ENCODE peak calls at places on chromosomes 6 and 20, in five cellular contexts. One of them, this sample, is unnamed.

GRCh38 chr6:104630955-104631354 is 228.8 kb downstream of the HACE1 start:
- DNase-seq in BJ: no peak
- DNase-seq in cardiac fibroblast: no peak
- DNase-seq in body of pancreas: no peak
- DNase-seq in CD8-positive, alpha-beta T cell: no peak
- DNase-seq in this sample: no peak

GRCh38 chr6:38499046-38499445 is 140.7 kb downstream of the BTBD9 start:
- DNase-seq in cardiac fibroblast: no peak
- DNase-seq in CD8-positive, alpha-beta T cell: no peak
- DNase-seq in BJ: no peak
- DNase-seq in body of pancreas: no peak
- DNase-seq in this sample: no peak

GRCh38 chr6:129186988-129187387 is 304.1 kb downstream of the LAMA2 start:
- DNase-seq in cardiac fibroblast: peak
- DNase-seq in body of pancreas: no peak
- DNase-seq in BJ: peak
- DNase-seq in CD8-positive, alpha-beta T cell: no peak
- DNase-seq in this sample: peak

GRCh38 chr6:25280617-25280990 is 1.4 kb downstream of the CARMIL1 start:
- DNase-seq in BJ: no peak
- DNase-seq in CD8-positive, alpha-beta T cell: no peak
- DNase-seq in body of pancreas: no peak
- DNase-seq in cardiac fibroblast: peak
- DNase-seq in this sample: no peak

GRCh38 chr6:118387921-118388701 is 160.0 kb upstream of the PLN start:
- DNase-seq in cardiac fibroblast: peak
- DNase-seq in CD8-positive, alpha-beta T cell: no peak
- DNase-seq in BJ: peak
- DNase-seq in body of pancreas: no peak
- DNase-seq in this sample: peak

GRCh38 chr6:7644394-7644793 is 54.4 kb downstream of the SNRNP48 start:
- DNase-seq in body of pancreas: no peak
- DNase-seq in cardiac fibroblast: no peak
- DNase-seq in CD8-positive, alpha-beta T cell: no peak
- DNase-seq in BJ: no peak
- DNase-seq in this sample: no peak

GRCh38 chr6:42017021-42017643 is 33.2 kb upstream of the TAF8 start:
- DNase-seq in cardiac fibroblast: peak
- DNase-seq in CD8-positive, alpha-beta T cell: no peak
- DNase-seq in BJ: peak
- DNase-seq in body of pancreas: no peak
- DNase-seq in this sample: peak

GRCh38 chr6:142685852-142686718 is 258.9 kb downstream of the HIVEP2 start:
- DNase-seq in cardiac fibroblast: no peak
- DNase-seq in CD8-positive, alpha-beta T cell: no peak
- DNase-seq in body of pancreas: no peak
- DNase-seq in BJ: no peak
- DNase-seq in this sample: no peak

GRCh38 chr6:135901776-135902524 is 50.4 kb downstream of the PDE7B start:
- DNase-seq in cardiac fibroblast: peak
- DNase-seq in body of pancreas: peak
- DNase-seq in CD8-positive, alpha-beta T cell: no peak
- DNase-seq in BJ: peak
- DNase-seq in this sample: peak

GRCh38 chr6:11381801-11382513 is 149.5 kb upstream of the NEDD9 start:
- DNase-seq in CD8-positive, alpha-beta T cell: peak
- DNase-seq in body of pancreas: no peak
- DNase-seq in cardiac fibroblast: no peak
- DNase-seq in BJ: no peak
- DNase-seq in this sample: no peak

GRCh38 chr6:168206186-168206585 is 113.4 kb downstream of the DACT2 start:
- DNase-seq in body of pancreas: no peak
- DNase-seq in BJ: no peak
- DNase-seq in cardiac fibroblast: peak
- DNase-seq in CD8-positive, alpha-beta T cell: no peak
- DNase-seq in this sample: no peak

GRCh38 chr20:23061262-23061661 is 11.8 kb upstream of the THBD start:
- DNase-seq in BJ: no peak
- DNase-seq in cardiac fibroblast: no peak
- DNase-seq in body of pancreas: no peak
- DNase-seq in CD8-positive, alpha-beta T cell: no peak
- DNase-seq in this sample: no peak

GRCh38 chr20:63748356-63749270 is 9.0 kb downstream of the SLC2A4RG start:
- DNase-seq in cardiac fibroblast: no peak
- DNase-seq in BJ: no peak
- DNase-seq in CD8-positive, alpha-beta T cell: no peak
- DNase-seq in body of pancreas: no peak
- DNase-seq in this sample: no peak

GRCh38 chr20:46963758-46964181 is 69.1 kb downstream of the EYA2 start:
- DNase-seq in cardiac fibroblast: no peak
- DNase-seq in CD8-positive, alpha-beta T cell: no peak
- DNase-seq in BJ: no peak
- DNase-seq in body of pancreas: no peak
- DNase-seq in this sample: no peak

GRCh38 chr20:60102665-60103210 is 144.5 kb downstream of the CDH26 start:
- DNase-seq in cardiac fibroblast: no peak
- DNase-seq in BJ: no peak
- DNase-seq in body of pancreas: no peak
- DNase-seq in CD8-positive, alpha-beta T cell: no peak
- DNase-seq in this sample: no peak

GRCh38 chr6:40948598-40948997 is 90.4 kb downstream of the UNC5CL start:
- DNase-seq in BJ: no peak
- DNase-seq in cardiac fibroblast: no peak
- DNase-seq in CD8-positive, alpha-beta T cell: no peak
- DNase-seq in body of pancreas: no peak
- DNase-seq in this sample: no peak

GRCh38 chr20:24766143-24766527 is 182.9 kb upstream of the CST7 start:
- DNase-seq in cardiac fibroblast: no peak
- DNase-seq in BJ: no peak
- DNase-seq in CD8-positive, alpha-beta T cell: no peak
- DNase-seq in body of pancreas: no peak
- DNase-seq in this sample: no peak

GRCh38 chr6:151690768-151691562 is 116.5 kb upstream of the ESR1 start:
- DNase-seq in CD8-positive, alpha-beta T cell: no peak
- DNase-seq in BJ: no peak
- DNase-seq in cardiac fibroblast: peak
- DNase-seq in body of pancreas: no peak
- DNase-seq in this sample: no peak

GRCh38 chr20:5786930-5787826 is 37.0 kb downstream of the SHLD1 start:
- DNase-seq in body of pancreas: peak
- DNase-seq in BJ: no peak
- DNase-seq in cardiac fibroblast: peak
- DNase-seq in CD8-positive, alpha-beta T cell: no peak
- DNase-seq in this sample: peak

GRCh38 chr6:42451146-42451594 is 556 bp downstream of the TRERF1 start:
- DNase-seq in BJ: no peak
- DNase-seq in CD8-positive, alpha-beta T cell: peak
- DNase-seq in cardiac fibroblast: no peak
- DNase-seq in body of pancreas: no peak
- DNase-seq in this sample: no peak

GRCh38 chr20:22389836-22390542 is 194.4 kb downstream of the FOXA2 start:
- DNase-seq in cardiac fibroblast: no peak
- DNase-seq in body of pancreas: peak
- DNase-seq in CD8-positive, alpha-beta T cell: no peak
- DNase-seq in BJ: no peak
- DNase-seq in this sample: peak

GRCh38 chr6:54112171-54112650 is 968 bp downstream of the MLIP start:
- DNase-seq in body of pancreas: no peak
- DNase-seq in BJ: no peak
- DNase-seq in cardiac fibroblast: peak
- DNase-seq in CD8-positive, alpha-beta T cell: no peak
- DNase-seq in this sample: no peak

GRCh38 chr6:12348530-12349511 is 58.7 kb downstream of the EDN1 start:
- DNase-seq in cardiac fibroblast: peak
- DNase-seq in CD8-positive, alpha-beta T cell: no peak
- DNase-seq in body of pancreas: peak
- DNase-seq in BJ: peak
- DNase-seq in this sample: peak

GRCh38 chr6:10658910-10659696 is 35.3 kb downstream of the C6orf52 start:
- DNase-seq in body of pancreas: no peak
- DNase-seq in CD8-positive, alpha-beta T cell: no peak
- DNase-seq in cardiac fibroblast: no peak
- DNase-seq in BJ: no peak
- DNase-seq in this sample: no peak

GRCh38 chr6:166417285-166417691 is 34.5 kb upstream of the MPC1 start:
- DNase-seq in cardiac fibroblast: no peak
- DNase-seq in BJ: no peak
- DNase-seq in body of pancreas: no peak
- DNase-seq in CD8-positive, alpha-beta T cell: peak
- DNase-seq in this sample: no peak

GRCh38 chr6:2237001-2237400 is 8.4 kb downstream of the GMDS start:
- DNase-seq in BJ: peak
- DNase-seq in cardiac fibroblast: peak
- DNase-seq in body of pancreas: peak
- DNase-seq in CD8-positive, alpha-beta T cell: no peak
- DNase-seq in this sample: peak

GRCh38 chr6:12356431-12356830 is 66.3 kb downstream of the EDN1 start:
- DNase-seq in cardiac fibroblast: no peak
- DNase-seq in BJ: no peak
- DNase-seq in body of pancreas: no peak
- DNase-seq in CD8-positive, alpha-beta T cell: no peak
- DNase-seq in this sample: no peak

GRCh38 chr6:43724914-43725642 is 37.5 kb upstream of the MRPS18A start:
- DNase-seq in cardiac fibroblast: peak
- DNase-seq in BJ: peak
- DNase-seq in body of pancreas: peak
- DNase-seq in CD8-positive, alpha-beta T cell: peak
- DNase-seq in this sample: peak
- H3K4me3 ChIP-seq in cardiac fibroblast: no peak
- H3K4me3 ChIP-seq in BJ: no peak
- H3K4me3 ChIP-seq in body of pancreas: no peak
- H3K4me3 ChIP-seq in CD8-positive, alpha-beta T cell: no peak
- H3K4me3 ChIP-seq in this sample: no peak

GRCh38 chr6:71138416-71138815 is 150.2 kb upstream of the OGFRL1 start:
- DNase-seq in cardiac fibroblast: no peak
- DNase-seq in CD8-positive, alpha-beta T cell: no peak
- DNase-seq in body of pancreas: no peak
- DNase-seq in BJ: no peak
- DNase-seq in this sample: no peak
- TF ChIP-seq CTCF in cardiac fibroblast: no peak
- TF ChIP-seq CTCF in CD8-positive, alpha-beta T cell: no peak
- TF ChIP-seq CTCF in body of pancreas: no peak
- TF ChIP-seq CTCF in BJ: no peak
- TF ChIP-seq CTCF in this sample: no peak

GRCh38 chr6:68575765-68576439 is 59.2 kb upstream of the ADGRB3 start:
- DNase-seq in BJ: no peak
- DNase-seq in cardiac fibroblast: peak
- DNase-seq in body of pancreas: peak
- DNase-seq in CD8-positive, alpha-beta T cell: no peak
- DNase-seq in this sample: peak
- H3K4me3 ChIP-seq in BJ: no peak
- H3K4me3 ChIP-seq in cardiac fibroblast: no peak
- H3K4me3 ChIP-seq in body of pancreas: no peak
- H3K4me3 ChIP-seq in CD8-positive, alpha-beta T cell: no peak
- H3K4me3 ChIP-seq in this sample: peak

GRCh38 chr20:61435184-61435822 is 183.2 kb downstream of the CDH4 start:
- DNase-seq in body of pancreas: no peak
- DNase-seq in cardiac fibroblast: no peak
- DNase-seq in BJ: no peak
- DNase-seq in CD8-positive, alpha-beta T cell: no peak
- DNase-seq in this sample: no peak

GRCh38 chr20:61436268-61436667 is 184.2 kb downstream of the CDH4 start:
- DNase-seq in body of pancreas: no peak
- DNase-seq in BJ: no peak
- DNase-seq in cardiac fibroblast: peak
- DNase-seq in CD8-positive, alpha-beta T cell: no peak
- DNase-seq in this sample: peak

GRCh38 chr20:61437280-61438206 is 185.5 kb downstream of the CDH4 start:
- DNase-seq in body of pancreas: no peak
- DNase-seq in CD8-positive, alpha-beta T cell: no peak
- DNase-seq in cardiac fibroblast: peak
- DNase-seq in BJ: no peak
- DNase-seq in this sample: peak

GRCh38 chr20:61435823-61436220 is 183.8 kb downstream of the CDH4 start:
- DNase-seq in cardiac fibroblast: no peak
- DNase-seq in CD8-positive, alpha-beta T cell: no peak
- DNase-seq in BJ: no peak
- DNase-seq in body of pancreas: no peak
- DNase-seq in this sample: no peak

DNA sequence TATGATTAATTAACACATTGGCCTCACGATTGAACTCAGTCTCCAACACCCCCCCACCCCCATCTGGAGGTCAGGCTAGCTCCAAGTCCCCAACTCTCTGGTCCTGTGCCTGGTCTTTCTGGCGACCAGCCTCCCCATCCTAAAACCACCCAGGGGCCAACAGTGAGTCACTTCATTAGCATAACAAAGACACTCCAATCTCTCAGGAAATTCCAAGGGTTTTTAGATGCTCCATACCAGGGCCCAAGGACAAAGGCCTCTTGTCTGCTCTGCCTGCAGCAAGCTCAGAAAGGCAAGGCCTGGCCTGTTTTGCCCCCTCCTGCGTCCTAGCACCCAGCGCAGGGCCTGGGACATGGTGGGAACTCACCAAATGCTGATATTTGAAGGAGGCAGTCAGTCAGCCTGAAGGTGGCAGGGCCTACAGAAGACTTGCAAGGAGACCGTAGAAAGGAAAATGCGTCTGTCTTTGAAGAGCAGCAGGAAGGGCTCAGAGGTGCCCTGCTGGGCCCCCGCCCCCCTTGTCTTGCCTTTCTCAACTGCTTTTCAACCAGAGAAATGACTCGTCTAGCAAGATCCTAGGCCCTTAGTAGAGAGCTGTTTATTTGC is 184.7 kb downstream of the CDH4 start:
- DNase-seq in body of pancreas: no peak
- DNase-seq in BJ: no peak
- DNase-seq in cardiac fibroblast: peak
- DNase-seq in CD8-positive, alpha-beta T cell: no peak
- DNase-seq in this sample: peak
- TF ChIP-seq CTCF in body of pancreas: no peak
- TF ChIP-seq CTCF in BJ: no peak
- TF ChIP-seq CTCF in cardiac fibroblast: no peak
- TF ChIP-seq CTCF in CD8-positive, alpha-beta T cell: no peak
- TF ChIP-seq CTCF in this sample: peak